ENCODE peak calls at places on chromosome 12, in nine cellular contexts. I, D, O, G, Z, J, Y, S and T are unnamed samples.

GRCh38 chr12:113500662-113501435 is 29.2 kb upstream of the LHX5 start:
- DNase-seq in I (no peak), D (no peak), O (no peak), G (no peak), Z (no peak), J (no peak), Y (no peak), S (no peak), T (no peak)

GRCh38 chr12:63922446-63922845 is 77.9 kb downstream of the SRGAP1 start:
- DNase-seq in I (peak), D (peak), O (no peak), G (no peak), Z (no peak), J (peak), Y (no peak), S (no peak), T (no peak)

GRCh38 chr12:93571854-93572711 is at the start of gene SOCS2:
- DNase-seq in I (no peak), D (peak), O (peak), G (no peak), Z (no peak), J (no peak), Y (no peak), S (no peak), T (no peak)

GRCh38 chr12:94184995-94185711 is 36.8 kb downstream of the PLXNC1 start:
- DNase-seq in I (no peak), D (no peak), O (no peak), G (no peak), Z (no peak), J (no peak), Y (no peak), S (no peak), T (no peak)

GRCh38 chr12:57632369-57632897 is 568 bp downstream of the B4GALNT1 start:
- DNase-seq in I (no peak), D (no peak), O (no peak), G (no peak), Z (no peak), J (no peak), Y (no peak), S (no peak), T (no peak)

GRCh38 chr12:116687888-116688287 is 50.0 kb downstream of the SPRING1 start:
- DNase-seq in I (no peak), D (no peak), O (peak), G (no peak), Z (no peak), J (no peak), Y (no peak), S (no peak), T (no peak)

GRCh38 chr12:18165422-18165871 is 75.5 kb upstream of the RERGL start:
- DNase-seq in I (no peak), D (peak), O (no peak), G (peak), Z (no peak), J (no peak), Y (no peak), S (no peak), T (peak)

GRCh38 chr12:113140706-113141105 is 5.1 kb upstream of the RASAL1 start:
- DNase-seq in I (no peak), D (no peak), O (no peak), G (no peak), Z (no peak), J (no peak), Y (no peak), S (no peak), T (no peak)

GRCh38 chr12:127272864-127273263 is 994.1 kb upstream of the TMEM132C start:
- DNase-seq in I (peak), D (peak), O (no peak), G (no peak), Z (no peak), J (peak), Y (no peak), S (no peak), T (no peak)

GRCh38 chr12:6787309-6787708 is 2.0 kb upstream of the CD4 start:
- DNase-seq in I (no peak), D (no peak), O (no peak), G (no peak), Z (no peak), J (no peak), Y (no peak), S (no peak), T (no peak)

GRCh38 chr12:6788972-6789905 is at the start of gene CD4:
- DNase-seq in I (no peak), D (no peak), O (peak), G (no peak), Z (peak), J (no peak), Y (no peak), S (no peak), T (no peak)

GRCh38 chr12:6792522-6793201 is 3.3 kb downstream of the CD4 start:
- DNase-seq in I (no peak), D (no peak), O (no peak), G (no peak), Z (no peak), J (no peak), Y (peak), S (no peak), T (no peak)

GRCh38 chr12:6791931-6792520 is 2.7 kb downstream of the CD4 start:
- DNase-seq in I (no peak), D (no peak), O (no peak), G (no peak), Z (no peak), J (no peak), Y (no peak), S (no peak), T (no peak)

DNA sequence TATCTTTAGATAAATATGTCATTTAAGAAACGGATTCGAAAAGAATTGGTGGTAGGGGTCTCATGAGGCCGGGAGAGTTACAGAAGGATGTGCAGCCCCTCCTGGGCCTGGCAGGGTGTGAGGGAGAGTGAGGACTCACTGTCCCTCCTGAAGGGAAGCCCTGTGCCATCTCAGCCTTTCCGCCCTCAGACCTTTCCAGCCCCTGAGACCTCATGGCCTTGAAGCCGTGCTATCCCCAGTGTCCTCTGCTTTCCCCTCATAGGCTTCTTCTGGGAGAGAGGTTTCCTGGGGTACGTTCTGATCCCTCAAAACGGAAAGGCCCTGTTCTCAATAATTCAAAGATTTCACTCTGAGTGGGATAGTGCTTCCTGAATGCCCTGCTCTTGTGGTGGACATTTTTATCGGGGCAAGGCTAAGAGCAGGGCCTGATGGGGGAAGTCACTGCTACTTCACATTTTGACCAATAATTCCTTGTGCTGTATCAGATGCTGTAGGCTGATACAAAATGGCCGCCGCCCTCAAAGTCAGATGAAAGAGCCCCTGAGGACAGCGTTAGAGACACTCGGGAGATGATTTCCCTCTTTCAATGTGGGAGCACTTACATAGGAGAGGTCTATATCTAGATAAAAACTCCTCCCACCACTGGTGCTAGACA is 1.3 kb downstream of the CD4 start:
- DNase-seq in I (no peak), D (no peak), O (no peak), G (no peak), Z (no peak), J (no peak), Y (no peak), S (no peak), T (no peak)
- H3K4me3 ChIP-seq in I (no peak), D (no peak), O (peak), G (no peak), Z (peak), J (peak), Y (no peak), S (no peak), T (no peak)

GRCh38 chr12:14418526-14418925 is 53.0 kb downstream of the ATF7IP start:
- DNase-seq in I (no peak), D (peak), O (no peak), G (no peak), Z (no peak), J (no peak), Y (no peak), S (no peak), T (no peak)
- TF ChIP-seq CTCF in I (peak), D (peak), O (peak), G (no peak), Z (peak), J (peak), Y (peak), S (no peak), T (peak)

GRCh38 chr12:65823481-65824313 is 586 bp upstream of the HMGA2 start:
- DNase-seq in I (no peak), D (peak), O (peak), G (no peak), Z (peak), J (no peak), Y (no peak), S (peak), T (peak)

GRCh38 chr12:65825573-65826512 is 1.6 kb downstream of the HMGA2 start:
- DNase-seq in I (no peak), D (peak), O (peak), G (no peak), Z (peak), J (no peak), Y (no peak), S (no peak), T (no peak)

GRCh38 chr12:65822732-65823480 is 1.4 kb upstream of the HMGA2 start:
- DNase-seq in I (no peak), D (peak), O (peak), G (peak), Z (no peak), J (no peak), Y (no peak), S (peak), T (peak)

GRCh38 chr12:65825323-65825572 is 965 bp downstream of the HMGA2 start:
- DNase-seq in I (no peak), D (no peak), O (no peak), G (no peak), Z (no peak), J (no peak), Y (no peak), S (no peak), T (no peak)

GRCh38 chr12:65824314-65824563 is at the start of gene HMGA2:
- DNase-seq in I (peak), D (peak), O (no peak), G (no peak), Z (no peak), J (peak), Y (no peak), S (peak), T (peak)
- H3K4me3 ChIP-seq in I (peak), D (peak), O (peak), G (peak), Z (peak), J (peak), Y (peak), S (peak), T (peak)

GRCh38 chr12:86241600-86241999 is 14.6 kb downstream of the MGAT4C start:
- DNase-seq in I (no peak), D (no peak), O (no peak), G (no peak), Z (no peak), J (no peak), Y (no peak), S (no peak), T (no peak)
- TF ChIP-seq CTCF in I (no peak), D (no peak), O (no peak), G (no peak), Z (no peak), J (no peak), Y (no peak), S (no peak), T (no peak)

DNA sequence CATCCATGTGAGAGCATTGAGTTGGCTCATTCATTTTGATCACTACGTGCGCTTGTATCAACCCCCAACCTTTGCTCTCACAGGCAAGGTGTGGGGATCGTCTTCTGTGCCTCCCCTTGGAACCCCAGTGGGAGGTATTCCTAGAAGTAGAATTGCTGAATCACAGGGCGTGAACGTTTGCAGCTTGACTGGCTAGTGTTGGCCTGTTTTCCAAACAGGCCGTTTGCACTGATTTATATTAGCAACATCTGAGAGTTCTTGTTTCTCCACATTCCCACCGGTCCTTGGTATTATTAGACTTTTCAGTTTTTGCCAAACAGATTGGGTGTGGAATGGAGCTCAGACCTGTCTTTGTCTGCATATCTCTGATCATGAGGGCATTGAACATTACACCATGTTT is 288.6 kb upstream of the PWP1 start:
- DNase-seq in I (no peak), D (no peak), O (no peak), G (no peak), Z (no peak), J (no peak), Y (no peak), S (no peak), T (no peak)
- H3K4me3 ChIP-seq in I (no peak), D (no peak), O (no peak), G (no peak), Z (no peak), J (no peak), Y (no peak), S (no peak), T (no peak)

DNA sequence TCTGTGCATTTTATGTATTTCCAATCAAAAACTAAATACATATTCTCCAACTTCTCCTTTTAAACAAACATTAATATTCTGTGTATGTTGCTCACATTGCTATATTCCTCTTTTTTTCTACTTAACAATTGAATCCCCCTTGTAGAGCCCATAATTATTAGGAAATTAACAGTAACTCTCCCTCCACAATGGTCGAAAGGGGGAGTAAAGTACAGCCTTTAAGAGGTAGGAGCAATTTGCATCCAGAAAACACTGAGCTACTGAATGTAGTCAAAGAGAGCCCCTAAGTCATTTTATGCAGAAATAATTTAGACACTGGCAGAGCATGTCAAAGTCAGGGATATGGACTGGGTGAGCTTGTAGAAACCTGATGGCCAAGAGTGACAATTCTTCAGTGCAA is 57.2 kb upstream of the SCN8A start:
- DNase-seq in I (no peak), D (no peak), O (no peak), G (no peak), Z (no peak), J (no peak), Y (no peak), S (no peak), T (no peak)
- TF ChIP-seq CTCF in I (peak), D (no peak), O (no peak), G (peak), Z (peak), J (peak), Y (no peak), S (peak), T (peak)

GRCh38 chr12:15172423-15172822 is 48.8 kb downstream of the RERG start:
- DNase-seq in I (no peak), D (no peak), O (no peak), G (no peak), Z (no peak), J (no peak), Y (no peak), S (no peak), T (no peak)
- H3K4me3 ChIP-seq in I (no peak), D (no peak), O (no peak), G (no peak), Z (no peak), J (no peak), Y (no peak), S (no peak), T (no peak)